ENCODE peak calls at places on chromosomes 6 and 20, in four cellular contexts. H, E, Q and T are unnamed samples.

GRCh38 chr6:169999367-169999766 is 247.9 kb downstream of the ERMARD start:
- DNase-seq in H (no peak), E (no peak), Q (no peak), T (no peak)

GRCh38 chr6:155248021-155249001 is 15.5 kb upstream of the CLDN20 start:
- DNase-seq in H (peak), E (peak), Q (peak), T (peak)

GRCh38 chr6:169223006-169223405 is 30.6 kb downstream of the THBS2 start:
- DNase-seq in H (no peak), E (peak), Q (no peak), T (no peak)

GRCh38 chr6:155738602-155739001 is 283.0 kb upstream of the NOX3 start:
- DNase-seq in H (no peak), E (no peak), Q (no peak), T (no peak)

GRCh38 chr6:137927777-137928218 is 60.7 kb downstream of the TNFAIP3 start:
- DNase-seq in H (peak), E (peak), Q (no peak), T (no peak)

GRCh38 chr6:9745966-9746365 is 668.9 kb downstream of the TFAP2A start:
- DNase-seq in H (no peak), E (no peak), Q (no peak), T (peak)

GRCh38 chr6:146295695-146296094 is 247.9 kb upstream of the RAB32 start:
- DNase-seq in H (no peak), E (no peak), Q (no peak), T (no peak)

GRCh38 chr6:135922170-135922569 is 70.7 kb downstream of the PDE7B start:
- DNase-seq in H (no peak), E (no peak), Q (peak), T (peak)

GRCh38 chr6:137430954-137431353 is 63.2 kb downstream of the OLIG3 start:
- DNase-seq in H (peak), E (peak), Q (no peak), T (no peak)

GRCh38 chr20:58584881-58585752 is 66.0 kb upstream of the STX16 start:
- DNase-seq in H (no peak), E (peak), Q (no peak), T (no peak)

GRCh38 chr6:15001511-15001910 is 244.4 kb upstream of the JARID2 start:
- DNase-seq in H (no peak), E (no peak), Q (no peak), T (no peak)

GRCh38 chr6:149961728-149962425 is 1.9 kb upstream of the ULBP1 start:
- DNase-seq in H (peak), E (no peak), Q (no peak), T (no peak)

GRCh38 chr20:11304811-11305210 is 612.9 kb upstream of the BTBD3 start:
- DNase-seq in H (no peak), E (no peak), Q (no peak), T (no peak)

GRCh38 chr6:144377586-144377985 is 92.5 kb downstream of the UTRN start:
- DNase-seq in H (no peak), E (no peak), Q (no peak), T (peak)

GRCh38 chr20:24662286-24662685 is 192.9 kb downstream of the SYNDIG1 start:
- DNase-seq in H (no peak), E (no peak), Q (no peak), T (no peak)

GRCh38 chr20:34980543-34981213 is 25.0 kb downstream of the MYH7B start:
- DNase-seq in H (no peak), E (no peak), Q (no peak), T (no peak)

GRCh38 chr6:110856296-110856695 is 18.3 kb upstream of the AMD1 start:
- DNase-seq in H (no peak), E (no peak), Q (no peak), T (no peak)

GRCh38 chr6:8195040-8195713 is 92.8 kb upstream of the EEF1E1 start:
- DNase-seq in H (no peak), E (no peak), Q (no peak), T (no peak)

GRCh38 chr6:133549252-133549925 is 308.2 kb downstream of the EYA4 start:
- DNase-seq in H (no peak), E (no peak), Q (no peak), T (no peak)

GRCh38 chr6:6008648-6009421 is 2.1 kb upstream of the NRN1 start:
- DNase-seq in H (peak), E (peak), Q (peak), T (peak)

GRCh38 chr6:148944608-148945007 is 197.8 kb downstream of the UST start:
- DNase-seq in H (no peak), E (no peak), Q (no peak), T (no peak)

GRCh38 chr20:58099956-58100730 is 128.3 kb downstream of the ANKRD60 start:
- DNase-seq in H (no peak), E (no peak), Q (no peak), T (no peak)

GRCh38 chr6:108752733-108753392 is 95.4 kb upstream of the ARMC2 start:
- DNase-seq in H (no peak), E (peak), Q (no peak), T (no peak)

GRCh38 chr6:4607026-4607704 is 169.0 kb upstream of the CDYL start:
- DNase-seq in H (no peak), E (no peak), Q (peak), T (peak)

GRCh38 chr6:15781890-15782289 is 119.1 kb upstream of the DTNBP1 start:
- DNase-seq in H (no peak), E (no peak), Q (no peak), T (no peak)

GRCh38 chr20:54123587-54124180 is 50.1 kb downstream of the CYP24A1 start:
- DNase-seq in H (no peak), E (peak), Q (peak), T (peak)

GRCh38 chr6:44473393-44473792 is 85.9 kb downstream of the CDC5L start:
- DNase-seq in H (no peak), E (no peak), Q (no peak), T (no peak)

GRCh38 chr20:2757969-2758368 is 42.5 kb downstream of the CPXM1 start:
- DNase-seq in H (no peak), E (no peak), Q (no peak), T (no peak)

GRCh38 chr6:3119040-3119723 is 671 bp downstream of the BPHL start:
- DNase-seq in H (no peak), E (peak), Q (peak), T (peak)

GRCh38 chr6:137297887-137298286 is 78.7 kb upstream of the IFNGR1 start:
- DNase-seq in H (no peak), E (no peak), Q (no peak), T (no peak)

DNA sequence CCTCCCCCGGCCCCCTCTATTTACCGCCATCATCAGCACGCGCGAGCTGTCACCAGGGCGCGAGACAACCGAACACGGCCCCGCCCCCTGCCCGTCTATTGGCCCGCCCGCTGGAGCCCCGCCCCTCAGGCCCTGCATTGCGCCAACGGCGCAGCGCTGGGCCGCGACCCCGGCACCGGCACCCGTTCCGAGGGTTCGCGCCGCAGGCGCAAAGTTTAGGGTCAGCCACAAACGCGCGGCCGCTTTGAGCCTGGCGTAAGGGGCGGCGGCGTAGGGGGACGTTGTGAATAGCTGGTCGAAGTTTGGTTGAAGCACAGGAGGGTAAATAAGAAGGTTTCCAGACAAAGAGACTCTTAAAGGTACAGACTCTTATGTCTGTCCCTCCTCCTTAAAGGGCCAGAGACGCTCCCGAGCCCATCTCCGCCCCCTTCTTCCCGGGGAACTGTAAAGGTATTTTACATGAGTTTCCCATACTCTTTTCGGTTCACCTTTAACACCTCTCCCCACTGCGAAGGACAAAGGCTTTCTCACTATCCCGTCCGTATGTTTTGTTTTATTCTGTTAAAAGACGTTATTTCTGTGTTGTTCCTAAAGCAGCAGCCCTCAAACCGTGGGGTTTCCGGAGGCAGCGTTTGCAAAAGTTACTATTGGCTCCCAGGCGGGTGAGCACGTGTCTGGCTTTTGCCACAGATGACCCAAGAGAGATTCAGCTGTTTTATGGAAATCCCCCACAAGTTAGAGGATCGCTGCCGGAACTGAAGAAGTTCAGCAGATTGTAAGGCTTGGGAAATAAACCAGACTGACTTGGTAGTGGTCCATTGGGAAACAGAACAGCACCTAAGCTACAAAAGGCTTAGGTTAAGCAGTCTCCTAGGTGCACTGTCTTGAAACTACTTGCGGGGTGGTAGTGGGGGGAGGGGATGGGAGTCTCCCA is at the start of gene USP49:
- DNase-seq in H (peak), E (peak), Q (peak), T (peak)
- TF ChIP-seq CTCF in H (no peak), E (no peak), Q (no peak), T (no peak)

DNA sequence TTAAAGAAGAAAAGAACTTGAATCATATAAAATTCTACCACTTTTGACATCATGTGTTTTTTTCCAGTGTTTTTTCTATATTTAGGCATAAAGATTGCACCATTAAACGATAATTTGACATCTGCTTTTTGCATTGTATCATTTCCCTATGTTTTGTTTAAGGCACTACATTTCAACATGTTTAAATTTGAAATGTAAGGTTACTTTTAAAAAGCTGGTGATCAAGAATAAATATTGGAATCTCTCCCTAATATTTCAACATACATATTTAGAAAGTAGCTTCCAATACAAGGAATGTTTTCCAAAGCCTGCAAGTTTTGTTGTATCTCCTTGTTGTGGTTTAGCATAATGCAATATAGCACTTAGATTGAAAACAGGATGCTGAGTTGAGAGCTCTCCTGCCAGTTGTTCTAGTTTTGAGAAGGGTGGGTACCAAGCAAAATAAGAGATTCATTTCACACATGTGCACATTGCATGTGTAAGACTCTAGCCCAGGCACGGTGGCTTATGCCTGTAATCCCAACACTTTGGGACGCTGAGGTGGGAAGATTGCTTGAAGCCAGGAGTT is 76.6 kb downstream of the SYNJ2 start:
- DNase-seq in H (no peak), E (no peak), Q (no peak), T (no peak)
- TF ChIP-seq CTCF in H (no peak), E (no peak), Q (no peak), T (no peak)

GRCh38 chr20:62445553-62446340 is 18.4 kb upstream of the RBBP8NL start:
- DNase-seq in H (no peak), E (no peak), Q (no peak), T (no peak)
- TF ChIP-seq CTCF in H (no peak), E (no peak), Q (no peak), T (no peak)

GRCh38 chr6:19929312-19929711 is 92.1 kb downstream of the ID4 start:
- DNase-seq in H (no peak), E (no peak), Q (no peak), T (no peak)
- TF ChIP-seq CTCF in H (no peak), E (no peak), Q (no peak), T (no peak)

DNA sequence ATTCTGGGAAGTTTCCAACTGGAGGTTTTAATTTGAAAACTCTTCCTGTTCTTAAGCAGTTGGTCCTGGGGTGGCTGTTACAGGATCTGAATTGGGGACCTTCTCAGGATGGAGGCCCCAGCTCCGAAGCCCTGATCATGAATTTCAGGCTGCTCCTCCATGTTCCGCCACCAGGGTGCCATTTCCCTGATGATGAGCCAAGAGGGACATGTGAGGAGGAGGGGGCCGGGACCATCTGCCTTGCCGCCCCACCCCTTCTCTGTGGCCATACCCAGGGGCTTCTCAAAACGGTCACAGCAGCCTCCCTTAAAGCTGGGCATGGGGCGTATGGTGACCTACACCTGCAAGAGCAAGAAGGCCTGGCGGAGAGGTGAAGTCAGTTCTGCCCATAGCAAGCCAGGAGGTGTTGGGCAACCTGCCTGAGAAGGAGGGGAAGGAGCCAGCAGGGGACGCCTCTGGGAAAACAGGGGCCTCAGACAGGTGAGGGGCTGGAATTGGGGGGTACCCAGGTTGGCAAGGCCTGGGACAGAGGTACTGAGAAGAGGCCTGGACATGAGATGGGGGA is 3.6 kb upstream of the BAK1 start:
- DNase-seq in H (no peak), E (no peak), Q (no peak), T (no peak)
- TF ChIP-seq CTCF in H (peak), E (peak), Q (peak), T (peak)

GRCh38 chr6:162198925-162199324 is 528.6 kb downstream of the PRKN start:
- DNase-seq in H (no peak), E (no peak), Q (no peak), T (no peak)
- TF ChIP-seq CTCF in H (peak), E (no peak), Q (no peak), T (no peak)

GRCh38 chr6:159970659-159971063 is 1.8 kb downstream of the IGF2R start:
- DNase-seq in H (no peak), E (no peak), Q (no peak), T (no peak)

GRCh38 chr6:159969921-159970320 is 1.0 kb downstream of the IGF2R start:
- DNase-seq in H (peak), E (peak), Q (peak), T (peak)

GRCh38 chr6:159969204-159969912 is 476 bp downstream of the IGF2R start:
- DNase-seq in H (peak), E (peak), Q (no peak), T (peak)

GRCh38 chr6:159966981-159967380 is 1.9 kb upstream of the IGF2R start:
- DNase-seq in H (no peak), E (no peak), Q (peak), T (no peak)

DNA sequence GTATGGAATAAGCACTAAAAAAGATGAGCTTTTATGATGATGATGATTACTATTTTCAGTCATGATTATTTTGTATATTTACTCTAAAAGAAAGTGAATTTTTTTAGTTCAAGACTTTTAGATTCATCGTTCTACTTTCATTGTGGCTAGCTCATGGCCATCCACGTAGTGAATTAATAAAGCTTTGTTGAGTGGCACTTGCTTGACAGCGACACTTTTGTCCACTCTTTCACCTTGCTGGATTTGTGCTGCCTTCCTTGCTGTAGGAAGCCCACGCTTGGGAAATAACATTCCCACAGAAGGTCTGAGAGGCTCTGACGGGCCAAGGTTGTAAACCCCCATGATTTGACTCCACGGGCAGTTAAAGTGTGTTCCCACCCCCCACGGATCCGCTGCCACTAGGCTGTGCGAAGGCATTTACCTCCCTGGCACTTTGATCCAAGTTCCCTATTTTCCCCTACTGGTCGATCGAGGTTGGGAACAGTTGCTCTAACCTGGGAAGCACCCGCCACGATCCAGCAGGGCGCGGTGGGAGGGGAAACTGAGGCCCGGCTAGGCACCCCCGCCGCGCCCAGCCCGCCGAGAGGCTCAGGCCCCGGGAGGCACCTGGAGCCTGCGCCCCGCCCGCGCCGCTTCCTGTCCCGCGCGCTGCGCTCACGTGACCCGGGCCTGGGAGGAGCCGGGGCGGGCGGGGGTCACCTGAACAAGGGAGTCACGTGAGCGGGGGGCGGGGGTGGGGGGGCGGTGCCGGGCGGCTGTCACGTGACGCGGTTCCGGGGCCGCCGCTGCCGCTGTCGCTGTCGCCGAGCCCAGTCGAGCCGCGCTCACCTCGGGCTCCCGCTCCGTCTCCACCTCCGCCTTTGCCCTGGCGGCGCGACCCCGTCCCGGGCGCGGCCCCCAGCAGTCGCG is at the start of gene IGF2R:
- DNase-seq in H (peak), E (peak), Q (peak), T (peak)
- TF ChIP-seq CTCF in H (no peak), E (peak), Q (no peak), T (peak)

DNA sequence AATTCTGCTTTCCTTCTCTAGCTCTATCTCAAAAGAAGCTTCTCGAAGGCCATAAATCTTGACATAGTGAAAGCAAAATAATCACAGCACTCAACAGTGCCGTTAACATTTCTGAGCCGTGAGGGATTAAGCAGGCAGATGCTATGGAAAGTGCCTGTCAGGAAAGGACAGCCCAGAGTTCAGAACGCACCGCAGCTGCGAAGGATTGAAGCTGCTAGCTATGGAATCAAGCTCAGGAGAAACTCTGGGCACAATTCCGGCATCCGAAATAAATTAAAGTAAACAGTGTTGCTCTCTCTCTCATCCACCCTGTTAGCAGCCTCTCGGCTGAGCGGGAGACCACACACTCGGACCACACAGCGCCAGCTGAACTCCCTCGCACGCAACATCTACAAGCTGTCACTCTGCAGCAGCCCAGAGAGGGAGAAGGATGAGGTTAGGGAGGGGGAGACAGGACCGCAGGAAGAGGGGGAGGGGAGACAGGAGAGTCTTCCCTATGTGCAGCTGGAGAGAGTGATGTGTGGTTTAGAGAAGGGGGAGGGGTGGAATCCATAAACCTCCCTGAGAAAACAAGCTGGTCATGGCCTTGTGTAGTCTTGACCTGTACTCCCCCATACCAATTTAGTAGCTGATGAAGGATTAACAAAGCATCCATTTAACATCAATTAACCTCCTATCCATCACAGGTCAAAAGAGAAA is 9.0 kb downstream of the EXOC2 start:
- DNase-seq in H (no peak), E (no peak), Q (no peak), T (peak)
- TF ChIP-seq CTCF in H (no peak), E (no peak), Q (no peak), T (no peak)

GRCh38 chr6:36605560-36606391 is 11.6 kb downstream of the SRSF3 start:
- DNase-seq in H (no peak), E (no peak), Q (no peak), T (no peak)
- TF ChIP-seq CTCF in H (no peak), E (peak), Q (no peak), T (peak)

GRCh38 chr6:158095031-158095430 is 73.0 kb downstream of the SERAC1 start:
- DNase-seq in H (no peak), E (no peak), Q (peak), T (no peak)
- TF ChIP-seq CTCF in H (no peak), E (no peak), Q (no peak), T (no peak)